ENCODE peak calls at places on chromosome 9, in four cellular contexts. T is left ventricle myocardium inferior, D is heart right ventricle, W is neuronal stem cell. U is an unnamed sample. For H3K9me3 and H3K4me1, the result is how much of the 10 kb centered on the place peaks cover.

GRCh38 chr9:128747233-128747632 is 23.3 kb upstream of the ZDHHC12 start:
- DNase-seq in T (no peak), D (no peak), W (no peak), U (no peak)

GRCh38 chr9:121812159-121812735 is 160.8 kb downstream of the DAB2IP start:
- DNase-seq in T (no peak), D (no peak), W (no peak), U (no peak)

GRCh38 chr9:115531410-115532130 is 413.6 kb upstream of the TNC start:
- DNase-seq in T (no peak), D (no peak), W (no peak), U (no peak)

GRCh38 chr9:121634329-121634784 is 17.1 kb upstream of the DAB2IP start:
- DNase-seq in T (no peak), D (no peak), W (no peak), U (no peak)

GRCh38 chr9:16484744-16485143 is 385.7 kb downstream of the BNC2 start:
- DNase-seq in T (no peak), D (no peak), W (no peak), U (no peak)

GRCh38 chr9:99445377-99445891 is 223.4 kb downstream of the SEC61B start:
- DNase-seq in T (peak), D (peak), W (no peak), U (peak)

GRCh38 chr9:3879731-3880493 is 354.1 kb upstream of the RFX3 start:
- DNase-seq in T (no peak), D (no peak), W (no peak), U (no peak)

GRCh38 chr9:119216891-119217290 is 152.3 kb downstream of the BRINP1 start:
- DNase-seq in T (peak), D (no peak), W (no peak), U (no peak)

GRCh38 chr9:125374443-125375309 is 113.0 kb downstream of the GAPVD1 start:
- DNase-seq in T (peak), D (peak), W (peak), U (peak)

GRCh38 chr9:8539681-8540197 is 740.2 kb upstream of the DMAC1 start:
- DNase-seq in T (no peak), D (no peak), W (no peak), U (no peak)

GRCh38 chr9:20564650-20565049 is 57.6 kb downstream of the MLLT3 start:
- DNase-seq in T (no peak), D (no peak), W (no peak), U (no peak)

GRCh38 chr9:130186051-130186450 is 13.8 kb downstream of the NCS1 start:
- DNase-seq in T (no peak), D (no peak), W (no peak), U (no peak)

GRCh38 chr9:126301985-126302603 is 24.5 kb upstream of the MVB12B start:
- DNase-seq in T (peak), D (no peak), W (peak), U (peak)

GRCh38 chr9:132410642-132411041 is 631 bp downstream of the CFAP77 start:
- DNase-seq in T (no peak), D (no peak), W (no peak), U (no peak)

GRCh38 chr9:125971895-125972729 is 224.9 kb downstream of the PBX3 start:
- DNase-seq in T (no peak), D (no peak), W (no peak), U (no peak)

GRCh38 chr9:36901528-36901927 is 132.5 kb downstream of the PAX5 start:
- DNase-seq in T (no peak), D (no peak), W (no peak), U (no peak)

GRCh38 chr9:93651521-93651950 is 75.2 kb downstream of the PHF2 start:
- DNase-seq in T (peak), D (no peak), W (no peak), U (no peak)

GRCh38 chr9:136700959-136701664 is 11.3 kb upstream of the DIPK1B start:
- DNase-seq in T (no peak), D (no peak), W (no peak), U (no peak)

GRCh38 chr9:131410051-131410491 is 16.2 kb downstream of the PRRC2B start:
- DNase-seq in T (no peak), D (no peak), W (no peak), U (no peak)

DNA sequence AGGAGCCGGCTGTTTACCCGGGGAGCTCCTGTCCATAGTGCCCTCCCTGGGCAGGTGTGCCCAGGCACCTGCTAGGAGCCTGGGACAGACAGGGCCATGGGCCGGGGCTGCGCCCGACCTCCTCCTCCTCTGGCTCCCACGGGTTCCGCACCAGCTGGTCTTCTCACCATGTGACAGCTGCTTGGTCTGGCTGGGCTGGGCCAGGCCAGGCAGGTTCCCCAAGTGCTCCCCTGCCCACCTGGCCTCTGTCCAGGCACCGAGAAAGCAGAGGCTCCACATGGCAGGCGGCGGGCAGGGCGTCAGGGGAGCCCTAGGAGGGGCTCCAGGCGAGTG is 60.0 kb downstream of the OLFM1 start:
- DNase-seq in T (no peak), D (no peak), W (no peak), U (no peak)
- H3K27ac ChIP-seq in T (no peak), D (no peak), W (no peak), U (no peak)

GRCh38 chr9:76893395-76893932 is 12.4 kb downstream of the PRUNE2 start:
- DNase-seq in T (no peak), D (no peak), W (no peak), U (no peak)

GRCh38 chr9:76897804-76898525 is 7.9 kb downstream of the PRUNE2 start:
- DNase-seq in T (no peak), D (no peak), W (no peak), U (no peak)

GRCh38 chr9:76894198-76894597 is 11.7 kb downstream of the PRUNE2 start:
- DNase-seq in T (no peak), D (no peak), W (no peak), U (no peak)

GRCh38 chr9:76896035-76896434 is 9.9 kb downstream of the PRUNE2 start:
- DNase-seq in T (no peak), D (no peak), W (no peak), U (no peak)

DNA sequence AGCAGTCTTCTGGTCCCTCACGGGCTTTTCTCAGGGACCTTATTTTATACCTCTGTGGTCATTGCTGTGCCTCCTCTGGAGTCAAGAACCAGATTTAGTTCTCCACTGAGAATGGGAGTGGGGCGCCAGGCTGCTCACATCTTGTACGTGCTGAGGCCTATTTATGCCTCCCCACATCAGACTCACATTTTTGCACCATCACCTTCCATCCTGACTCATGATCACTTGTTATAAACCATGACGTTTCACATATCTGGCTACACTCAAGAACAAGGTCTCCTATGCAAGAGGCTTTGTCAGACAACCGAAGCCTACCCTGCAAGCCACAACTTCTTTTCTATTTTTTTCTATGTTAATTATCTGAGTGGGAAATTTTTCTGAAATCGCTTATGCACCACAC is 10.7 kb downstream of the PRUNE2 start:
- DNase-seq in T (no peak), D (no peak), W (no peak), U (no peak)
- H3K9me3 ChIP-seq in T (under half), D (under half), W (under half), U (under half)

GRCh38 chr9:32384002-32384363 is 460 bp upstream of the ACO1 start:
- DNase-seq in T (no peak), D (no peak), W (no peak), U (no peak)
- H3K4me1 ChIP-seq in T (under half), D (under half), W (under half), U (under half)

DNA sequence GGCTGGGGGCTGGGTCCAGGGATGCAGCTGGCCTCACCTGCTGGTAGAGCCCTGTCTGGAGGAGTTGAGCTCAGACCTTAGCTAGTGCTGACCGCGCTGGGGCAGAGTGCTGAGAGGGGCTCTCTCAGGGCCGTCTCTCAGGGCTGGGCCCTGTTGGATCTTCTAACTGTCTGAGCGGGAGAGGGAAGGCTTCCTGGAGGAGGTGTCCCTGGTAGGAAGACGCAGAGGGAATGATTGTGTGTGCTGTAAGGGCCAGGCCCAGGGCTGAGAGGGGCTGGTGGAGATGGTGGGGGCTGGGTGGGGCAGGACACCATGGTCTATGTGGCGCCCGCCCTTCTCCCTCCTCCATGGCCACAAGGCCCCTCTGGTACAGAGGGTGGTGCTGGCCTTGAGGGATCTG is 55.0 kb downstream of the RXRA start:
- DNase-seq in T (no peak), D (no peak), W (no peak), U (no peak)
- H3K27ac ChIP-seq in T (peak), D (peak), W (no peak), U (peak)

GRCh38 chr9:35095175-35095574 is 1.2 kb downstream of the PIGO start:
- DNase-seq in T (no peak), D (no peak), W (no peak), U (no peak)

GRCh38 chr9:35096035-35096849 is at the start of gene PIGO:
- DNase-seq in T (peak), D (peak), W (peak), U (peak)

DNA sequence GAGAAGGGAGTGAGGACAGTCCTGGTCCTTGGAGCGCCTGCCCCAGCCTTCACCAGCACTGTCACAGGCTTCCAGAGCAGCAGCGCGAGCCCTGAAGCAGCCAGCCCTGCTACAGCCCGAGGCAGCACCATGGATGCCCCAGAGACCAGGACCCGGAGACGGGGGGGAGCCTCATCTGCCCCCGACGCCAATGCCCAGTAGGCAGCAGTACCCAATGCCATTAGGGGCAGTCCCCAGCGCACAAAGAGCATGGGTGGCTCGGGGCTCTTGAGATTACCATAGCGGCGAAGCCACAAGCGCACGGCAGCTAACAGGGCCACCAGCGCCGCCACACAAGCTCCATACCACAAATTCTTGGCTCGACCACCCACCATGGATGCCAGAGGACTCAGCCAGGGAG is 4.9 kb downstream of the PIGO start:
- DNase-seq in T (no peak), D (no peak), W (no peak), U (no peak)
- H3K9me3 ChIP-seq in T (under half), D (under half), W (under half), U (under half)

GRCh38 chr9:97529363-97530076 is 28.1 kb downstream of the TMOD1 start:
- DNase-seq in T (peak), D (no peak), W (no peak), U (no peak)
- H3K4me1 ChIP-seq in T (half or more), D (half or more), W (under half), U (under half)

DNA sequence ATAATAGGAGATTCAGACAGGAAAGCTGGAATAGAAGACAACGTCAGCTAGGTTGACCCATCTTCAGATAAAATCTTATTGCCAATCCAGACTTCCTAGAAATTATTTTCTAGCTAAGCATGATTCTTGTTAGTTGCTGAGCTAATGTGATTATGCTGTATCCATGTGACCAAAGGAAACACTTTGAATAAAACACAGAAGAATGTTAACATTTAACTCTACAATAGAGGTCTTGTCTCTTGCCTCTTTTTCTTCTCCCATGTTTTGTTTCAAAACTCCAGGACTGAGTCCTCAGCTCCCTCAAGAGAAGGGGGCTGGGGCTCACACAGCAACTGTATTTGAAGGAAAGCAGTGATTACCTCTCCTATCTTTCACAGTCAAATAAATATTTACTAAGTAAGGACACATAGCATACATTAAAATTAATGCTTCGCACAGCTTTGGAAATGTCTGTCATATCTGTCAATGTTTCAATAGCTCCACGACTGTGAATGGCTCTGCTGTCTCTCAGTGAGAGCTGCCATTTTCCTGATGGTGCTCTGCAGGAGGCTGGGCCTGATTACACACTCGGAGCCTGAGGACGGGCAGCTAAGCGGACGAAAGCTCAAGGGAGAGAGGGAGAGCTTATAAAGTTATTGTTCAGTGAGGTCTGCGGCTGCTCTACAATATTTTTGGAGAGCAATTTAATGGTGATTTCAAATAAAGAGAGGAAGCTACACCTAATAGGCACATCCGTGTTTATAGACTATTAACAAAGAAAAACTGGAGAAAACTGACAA is 64.8 kb upstream of the ZNF462 start:
- DNase-seq in T (no peak), D (no peak), W (no peak), U (peak)
- H3K27ac ChIP-seq in T (no peak), D (no peak), W (no peak), U (peak)

GRCh38 chr9:61671276-61671973 is 481.6 kb downstream of the SPATA31A7 start:
- DNase-seq in T (no peak), D (no peak), W (no peak), U (peak)
- H3K9me3 ChIP-seq in T (under half), D (under half), W (under half), U (under half)

GRCh38 chr9:113649054-113649453 is 185.5 kb downstream of the RGS3 start:
- DNase-seq in T (peak), D (peak), W (no peak), U (peak)

GRCh38 chr9:113648586-113648985 is 185.1 kb downstream of the RGS3 start:
- DNase-seq in T (no peak), D (no peak), W (no peak), U (no peak)

GRCh38 chr9:113646491-113646890 is 183.0 kb downstream of the RGS3 start:
- DNase-seq in T (no peak), D (no peak), W (no peak), U (no peak)

GRCh38 chr9:113646946-113647914 is 183.7 kb downstream of the RGS3 start:
- DNase-seq in T (no peak), D (no peak), W (no peak), U (no peak)

GRCh38 chr9:113648048-113648447 is 184.5 kb downstream of the RGS3 start:
- DNase-seq in T (no peak), D (no peak), W (no peak), U (no peak)
- H3K4me1 ChIP-seq in T (under half), D (under half), W (under half), U (under half)